ENCODE peak calls at places on chromosomes 5 and 9, in five cellular contexts. C, V, I, G and E are unnamed samples.

GRCh38 chr9:8278048-8278447 is 478.5 kb upstream of the DMAC1 start:
- DNase-seq in G (no peak), I (no peak), C (no peak), V (no peak), E (no peak)

GRCh38 chr5:160978944-160979343 is 126.9 kb upstream of the ATP10B start:
- DNase-seq in I (no peak), V (no peak), C (no peak), G (no peak), E (no peak)

GRCh38 chr9:882416-882931 is 41.0 kb downstream of the DMRT1 start:
- DNase-seq in V (no peak), C (no peak), G (no peak), I (no peak), E (no peak)

GRCh38 chr5:37552770-37553719 is 173.9 kb downstream of the WDR70 start:
- DNase-seq in V (no peak), I (peak), G (no peak), C (no peak), E (no peak)

GRCh38 chr9:86434039-86434726 is 80.0 kb upstream of the TUT7 start:
- DNase-seq in V (peak), I (peak), G (no peak), C (peak), E (no peak)

GRCh38 chr5:111930905-111931461 is 174.0 kb upstream of the NREP start:
- DNase-seq in I (no peak), V (no peak), G (no peak), C (no peak), E (no peak)

GRCh38 chr5:71757590-71758543 is 38.8 kb downstream of the CARTPT start:
- DNase-seq in G (peak), C (peak), V (peak), I (peak), E (no peak)

GRCh38 chr5:106020889-106021288 is 1649.8 kb downstream of the EFNA5 start:
- DNase-seq in G (no peak), I (no peak), C (no peak), V (no peak), E (no peak)

GRCh38 chr9:114238471-114238870 is 83.1 kb downstream of the COL27A1 start:
- DNase-seq in V (no peak), I (no peak), G (no peak), C (peak), E (no peak)

GRCh38 chr9:137109250-137110146 is 5.0 kb downstream of the DPP7 start:
- DNase-seq in C (no peak), V (no peak), G (no peak), I (no peak), E (no peak)

GRCh38 chr5:105587963-105588662 is 2025.5 kb upstream of the NUDT12 start:
- DNase-seq in C (no peak), G (no peak), I (no peak), V (no peak), E (no peak)

GRCh38 chr5:135740475-135740874 is 94.0 kb upstream of the SLC25A48 start:
- DNase-seq in I (no peak), C (no peak), V (no peak), G (no peak), E (no peak)

GRCh38 chr9:78235296-78235770 is 542 bp upstream of the CEP78 start:
- DNase-seq in I (no peak), C (no peak), G (no peak), V (no peak), E (no peak)

GRCh38 chr9:82540175-82540574 is 522.8 kb downstream of the RASEF start:
- DNase-seq in C (peak), V (no peak), G (no peak), I (no peak), E (no peak)

GRCh38 chr9:136566899-136567298 is 21.1 kb upstream of the NOTCH1 start:
- DNase-seq in C (peak), V (no peak), I (no peak), G (no peak), E (no peak)

GRCh38 chr5:168334161-168335094 is 43.0 kb downstream of the WWC1 start:
- DNase-seq in I (peak), C (no peak), G (no peak), V (no peak), E (no peak)

GRCh38 chr5:55316289-55316688 is 8.5 kb downstream of the MTREX start:
- DNase-seq in G (no peak), C (no peak), I (no peak), V (no peak), E (no peak)

GRCh38 chr5:107067391-107067790 is 603.3 kb downstream of the EFNA5 start:
- DNase-seq in I (no peak), C (no peak), G (no peak), V (no peak), E (no peak)

GRCh38 chr5:149414405-149415244 is 35.5 kb upstream of the IL17B start:
- DNase-seq in V (no peak), G (no peak), I (no peak), C (peak), E (no peak)

GRCh38 chr9:101487443-101487855 is 46.2 kb upstream of the RNF20 start:
- DNase-seq in I (no peak), G (no peak), V (no peak), C (no peak), E (no peak)

GRCh38 chr5:36744678-36745659 is 131.6 kb upstream of the NIPBL start:
- DNase-seq in C (peak), V (peak), I (peak), G (no peak), E (no peak)

GRCh38 chr9:129569506-129570449 is 51.1 kb downstream of the C9orf50 start:
- DNase-seq in C (no peak), G (no peak), I (no peak), V (peak), E (no peak)

GRCh38 chr9:16247188-16247875 is 623.1 kb downstream of the BNC2 start:
- DNase-seq in G (no peak), C (peak), V (no peak), I (no peak), E (no peak)

GRCh38 chr9:22237497-22238363 is 208.9 kb upstream of the DMRTA1 start:
- DNase-seq in I (peak), V (no peak), G (no peak), C (no peak), E (no peak)

GRCh38 chr9:127567119-127567897 is 44.8 kb upstream of the STXBP1 start:
- DNase-seq in V (no peak), I (no peak), C (peak), G (no peak), E (no peak)